ENCODE peak calls at places on chromosome 13, in six cellular contexts. X, Z, W, B, T and R are unnamed samples. For H3K27me3, the result is how much of the 10 kb centered on the place peaks cover.

GRCh38 chr13:84845875-84846619 is 953.2 kb downstream of the SLITRK6 start:
- DNase-seq in X (no peak), Z (no peak), W (no peak), B (no peak), T (no peak), R (no peak)

GRCh38 chr13:61608138-61608537 is 192.5 kb upstream of the PCDH20 start:
- DNase-seq in X (no peak), Z (no peak), W (no peak), B (no peak), T (no peak), R (no peak)

GRCh38 chr13:73198888-73199497 is 140.2 kb downstream of the KLF5 start:
- DNase-seq in X (no peak), Z (no peak), W (no peak), B (no peak), T (no peak), R (no peak)

GRCh38 chr13:101527130-101527529 is 74.7 kb downstream of the ITGBL1 start:
- DNase-seq in X (no peak), Z (peak), W (no peak), B (no peak), T (no peak), R (no peak)

GRCh38 chr13:50348402-50348801 is 333.2 kb downstream of the KCNRG start:
- DNase-seq in X (no peak), Z (no peak), W (peak), B (no peak), T (no peak), R (no peak)

GRCh38 chr13:54367639-54368271 is 1339.1 kb downstream of the OLFM4 start:
- DNase-seq in X (no peak), Z (no peak), W (no peak), B (no peak), T (no peak), R (no peak)

GRCh38 chr13:69997061-69997460 is 110.6 kb upstream of the ATXN8OS start:
- DNase-seq in X (no peak), Z (no peak), W (no peak), B (no peak), T (no peak), R (no peak)

GRCh38 chr13:32340917-32341316 is 25.6 kb downstream of the BRCA2 start:
- DNase-seq in X (no peak), Z (no peak), W (no peak), B (no peak), T (no peak), R (no peak)

GRCh38 chr13:98190889-98191444 is 13.9 kb upstream of the RNF113B start:
- DNase-seq in X (no peak), Z (no peak), W (no peak), B (no peak), T (no peak), R (no peak)

GRCh38 chr13:109243311-109243951 is 543.0 kb downstream of the IRS2 start:
- DNase-seq in X (no peak), Z (peak), W (no peak), B (peak), T (no peak), R (no peak)

GRCh38 chr13:36163809-36164308 is 32.7 kb upstream of the DCLK1 start:
- DNase-seq in X (peak), Z (peak), W (peak), B (peak), T (peak), R (peak)

GRCh38 chr13:92172191-92172590 is 773.8 kb downstream of the GPC5 start:
- DNase-seq in X (no peak), Z (peak), W (no peak), B (peak), T (no peak), R (no peak)

GRCh38 chr13:30730526-30730925 is 4.8 kb upstream of the ALOX5AP start:
- DNase-seq in X (no peak), Z (no peak), W (no peak), B (no peak), T (no peak), R (no peak)

GRCh38 chr13:76474356-76474755 is 411.8 kb downstream of the KCTD12 start:
- DNase-seq in X (no peak), Z (no peak), W (no peak), B (peak), T (no peak), R (no peak)

GRCh38 chr13:91123456-91124127 is 223.9 kb upstream of the MIR17HG start:
- DNase-seq in X (no peak), Z (no peak), W (no peak), B (no peak), T (no peak), R (no peak)

GRCh38 chr13:43596924-43597598 is 189.7 kb downstream of the ENOX1 start:
- DNase-seq in X (no peak), Z (no peak), W (no peak), B (no peak), T (no peak), R (no peak)

GRCh38 chr13:104592127-104592526 is 1525.9 kb upstream of the SLC10A2 start:
- DNase-seq in X (no peak), Z (peak), W (no peak), B (no peak), T (no peak), R (no peak)

GRCh38 chr13:76991432-76991795 is 467 bp upstream of the CLN5 start:
- DNase-seq in X (peak), Z (no peak), W (peak), B (peak), T (peak), R (no peak)

GRCh38 chr13:32911506-32911905 is 104.7 kb upstream of the KL start:
- DNase-seq in X (no peak), Z (peak), W (no peak), B (peak), T (no peak), R (no peak)

GRCh38 chr13:46142692-46143238 is 37.9 kb upstream of the CPB2 start:
- DNase-seq in X (no peak), Z (no peak), W (no peak), B (no peak), T (no peak), R (no peak)

GRCh38 chr13:54162069-54162468 is 1133.5 kb downstream of the OLFM4 start:
- DNase-seq in X (no peak), Z (no peak), W (no peak), B (no peak), T (no peak), R (no peak)

GRCh38 chr13:89568276-89568675 is 1779.2 kb upstream of the MIR17HG start:
- DNase-seq in X (no peak), Z (no peak), W (no peak), B (no peak), T (no peak), R (no peak)

GRCh38 chr13:98509271-98510155 is 67.4 kb downstream of the STK24 start:
- DNase-seq in X (peak), Z (peak), W (peak), B (peak), T (peak), R (peak)

GRCh38 chr13:91381371-91381770 is 17.1 kb upstream of the GPC5 start:
- DNase-seq in X (no peak), Z (peak), W (no peak), B (peak), T (no peak), R (no peak)

DNA sequence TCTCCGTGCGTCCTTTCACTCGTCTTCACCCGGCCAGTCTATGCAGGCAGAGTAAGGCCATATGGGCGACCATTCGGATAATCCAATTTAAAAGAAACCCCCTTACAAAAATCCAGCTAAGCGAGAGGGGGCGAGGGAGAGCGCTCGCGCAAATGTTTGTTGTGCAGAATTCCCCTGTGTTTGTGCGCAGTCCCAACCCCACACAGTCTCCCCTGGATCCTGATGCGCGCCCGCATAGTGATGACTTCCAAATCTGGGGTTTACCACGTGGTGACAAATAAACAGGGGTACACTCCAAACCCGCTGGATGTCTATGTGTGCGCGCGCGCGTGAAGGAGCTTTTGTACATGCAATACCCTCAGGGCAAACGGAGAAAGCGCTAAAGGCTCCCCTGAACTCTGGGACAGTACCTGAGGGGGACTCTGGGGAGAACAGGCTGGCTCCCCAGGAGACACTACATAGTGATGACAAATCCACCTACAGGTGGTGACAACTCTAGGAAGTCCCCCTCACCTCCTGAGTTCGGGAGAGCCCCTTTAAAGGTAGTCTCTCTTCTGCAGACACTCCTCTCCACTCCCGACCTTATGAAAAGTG is 8.5 kb downstream of the SOX21 start:
- DNase-seq in X (no peak), Z (no peak), W (no peak), B (no peak), T (no peak), R (no peak)
- H3K27me3 ChIP-seq in X (under half), Z (half or more), W (half or more), B (half or more), T (under half), R (half or more)

GRCh38 chr13:113072370-113072769 is 33.2 kb upstream of the F7 start:
- DNase-seq in X (no peak), Z (no peak), W (no peak), B (no peak), T (no peak), R (no peak)

GRCh38 chr13:113074876-113075275 is 30.7 kb upstream of the F7 start:
- DNase-seq in X (peak), Z (no peak), W (no peak), B (no peak), T (peak), R (no peak)

GRCh38 chr13:113073942-113074341 is 31.6 kb upstream of the F7 start:
- DNase-seq in X (peak), Z (no peak), W (no peak), B (no peak), T (no peak), R (no peak)

GRCh38 chr13:113075711-113076110 is 29.9 kb upstream of the F7 start:
- DNase-seq in X (no peak), Z (no peak), W (no peak), B (no peak), T (peak), R (no peak)

GRCh38 chr13:113074401-113074800 is 31.2 kb upstream of the F7 start:
- DNase-seq in X (peak), Z (no peak), W (no peak), B (no peak), T (no peak), R (no peak)
- H3K27me3 ChIP-seq in X (under half), Z (under half), W (under half), B (under half), T (under half), R (under half)

DNA sequence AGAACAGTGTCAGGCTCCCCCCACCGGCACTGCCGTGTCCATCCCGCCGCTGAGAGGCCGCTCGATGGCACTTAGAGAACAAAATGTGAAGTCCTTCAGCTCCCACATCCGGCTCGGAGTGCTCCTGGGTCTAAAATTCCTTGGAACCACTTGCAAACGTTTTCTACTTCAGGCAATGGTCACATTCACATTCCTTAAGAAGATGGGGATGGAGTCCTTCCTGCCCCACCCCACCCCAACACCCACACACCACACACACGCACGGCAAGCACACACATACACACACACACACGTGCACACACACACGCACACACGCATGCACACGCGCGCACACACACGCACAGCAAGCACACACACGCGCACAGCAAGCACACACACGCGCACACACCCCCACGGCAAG is 83.4 kb downstream of the SOX1 start:
- DNase-seq in X (no peak), Z (no peak), W (no peak), B (no peak), T (no peak), R (peak)
- H3K27me3 ChIP-seq in X (under half), Z (under half), W (under half), B (under half), T (under half), R (under half)

GRCh38 chr13:20232556-20233277 is 598 bp upstream of the GJB6 start:
- DNase-seq in X (no peak), Z (no peak), W (no peak), B (no peak), T (no peak), R (no peak)
- H3K27me3 ChIP-seq in X (under half), Z (half or more), W (half or more), B (half or more), T (under half), R (under half)

DNA sequence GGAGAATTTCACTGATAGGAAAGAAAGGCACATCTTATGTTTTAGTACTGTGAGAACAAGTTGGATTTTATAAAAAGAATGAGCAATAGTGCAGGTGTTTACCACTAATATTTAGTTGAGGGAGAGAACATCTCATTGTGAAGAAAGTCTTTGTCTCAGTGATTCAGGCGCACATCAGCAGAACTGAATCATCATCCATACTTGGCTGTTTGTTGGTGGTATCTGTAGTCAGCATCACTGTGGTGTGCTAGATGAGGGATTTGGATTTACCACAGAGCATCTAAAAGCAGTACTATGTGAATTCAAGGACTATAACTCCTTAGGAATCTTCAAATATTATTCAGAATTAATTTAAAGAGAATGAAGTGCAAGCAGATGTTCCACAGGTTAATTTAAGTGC is 1380.5 kb upstream of the ATXN8OS start:
- DNase-seq in X (no peak), Z (peak), W (no peak), B (no peak), T (no peak), R (no peak)
- H3K27me3 ChIP-seq in X (under half), Z (under half), W (under half), B (under half), T (under half), R (under half)

GRCh38 chr13:29282096-29282495 is 313.4 kb downstream of the SLC7A1 start:
- DNase-seq in X (no peak), Z (no peak), W (no peak), B (no peak), T (no peak), R (no peak)

GRCh38 chr13:29284726-29285125 is 310.8 kb downstream of the SLC7A1 start:
- DNase-seq in X (no peak), Z (no peak), W (no peak), B (peak), T (no peak), R (no peak)

DNA sequence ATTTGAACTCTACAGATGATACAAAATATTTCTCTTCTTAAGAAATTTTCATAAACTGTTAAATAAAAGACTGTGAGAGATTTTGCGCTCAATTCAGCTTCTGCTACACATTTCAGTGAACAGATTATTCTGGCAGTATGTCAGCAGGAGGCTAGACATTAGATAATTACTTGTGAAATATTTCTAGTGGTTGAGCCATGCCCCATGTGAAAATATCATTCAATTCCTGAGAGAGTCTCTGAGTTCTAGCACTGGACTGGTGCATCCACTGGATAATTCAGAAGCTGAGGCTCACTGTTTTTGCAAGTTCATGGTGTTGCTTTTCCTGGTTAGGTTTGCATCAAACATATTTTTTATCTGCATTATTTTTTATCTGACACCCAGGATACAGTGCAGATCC is 315.6 kb downstream of the SLC7A1 start:
- DNase-seq in X (no peak), Z (no peak), W (no peak), B (no peak), T (no peak), R (no peak)
- H3K27me3 ChIP-seq in X (under half), Z (under half), W (under half), B (under half), T (under half), R (under half)